ENCODE peak calls at places on chromosomes 12 and 14, in four cellular contexts. C, U, O and R are unnamed samples.

GRCh38 chr14:61568572-61569011 is 126.7 kb upstream of the HIF1A start:
- DNase-seq in O (no peak), U (peak), C (no peak), R (no peak)

GRCh38 chr12:110372056-110372425 is 31.5 kb downstream of the ANAPC7 start:
- DNase-seq in C (no peak), O (no peak), U (no peak), R (no peak)

GRCh38 chr12:98701166-98701565 is 56.1 kb downstream of the APAF1 start:
- DNase-seq in O (no peak), C (no peak), U (no peak), R (no peak)

GRCh38 chr14:99995700-99996356 is 69.4 kb upstream of the EVL start:
- DNase-seq in U (peak), C (peak), O (no peak), R (peak)

GRCh38 chr14:75523771-75524171 is 1.5 kb downstream of the BATF start:
- DNase-seq in C (peak), O (no peak), U (peak), R (peak)

GRCh38 chr14:35341454-35342159 is 49.4 kb downstream of the PSMA6 start:
- DNase-seq in U (no peak), O (peak), C (peak), R (peak)

GRCh38 chr14:69287096-69287991 is 27.4 kb downstream of the GALNT16 start:
- DNase-seq in O (peak), C (no peak), U (no peak), R (peak)

GRCh38 chr12:14188761-14189160 is 176.7 kb upstream of the ATF7IP start:
- DNase-seq in C (no peak), O (no peak), U (no peak), R (no peak)

GRCh38 chr12:90816353-90817089 is 138.5 kb downstream of the CCER1 start:
- DNase-seq in U (no peak), C (no peak), O (peak), R (peak)

GRCh38 chr12:65899289-65899688 is 75.0 kb downstream of the HMGA2 start:
- DNase-seq in O (no peak), C (no peak), U (no peak), R (no peak)

GRCh38 chr14:100030441-100031153 is 34.6 kb upstream of the EVL start:
- DNase-seq in U (no peak), C (peak), O (peak), R (peak)

GRCh38 chr12:1848741-1849140 is 28.4 kb downstream of the LRTM2 start:
- DNase-seq in U (no peak), O (no peak), C (no peak), R (no peak)

GRCh38 chr12:49296034-49296835 is 1.3 kb downstream of the PRPH start:
- DNase-seq in O (no peak), C (no peak), U (peak), R (no peak)

GRCh38 chr12:71682466-71682865 is 3.4 kb upstream of the TMEM19 start:
- DNase-seq in O (no peak), C (no peak), U (no peak), R (no peak)

GRCh38 chr12:68733661-68734071 is 12.3 kb upstream of the SLC35E3 start:
- DNase-seq in O (no peak), C (peak), U (no peak), R (peak)

GRCh38 chr14:75411194-75411552 is 16.6 kb upstream of the JDP2 start:
- DNase-seq in U (no peak), C (no peak), O (no peak), R (no peak)

GRCh38 chr12:57226588-57227314 is 2.8 kb upstream of the SHMT2 start:
- DNase-seq in O (no peak), U (no peak), C (no peak), R (no peak)

GRCh38 chr14:54804720-54805060 is 97.9 kb downstream of the GCH1 start:
- DNase-seq in U (no peak), O (no peak), C (no peak), R (no peak)

GRCh38 chr12:62629971-62630739 is 163.5 kb downstream of the MON2 start:
- DNase-seq in O (no peak), U (no peak), C (no peak), R (no peak)

GRCh38 chr14:72513994-72514659 is 379.8 kb downstream of the DPF3 start:
- DNase-seq in U (peak), O (peak), C (peak), R (peak)

GRCh38 chr14:86946446-86946845 is 1046.5 kb downstream of the GALC start:
- DNase-seq in C (no peak), U (no peak), O (no peak), R (no peak)

GRCh38 chr14:104343690-104344640 is 205.6 kb downstream of the KIF26A start:
- DNase-seq in O (no peak), C (no peak), U (no peak), R (no peak)

GRCh38 chr14:96094211-96094610 is 55.0 kb downstream of the C14orf132 start:
- DNase-seq in C (no peak), O (no peak), U (no peak), R (no peak)

GRCh38 chr12:92028039-92028709 is 117.5 kb downstream of the BTG1 start:
- DNase-seq in O (no peak), C (peak), U (no peak), R (peak)

GRCh38 chr12:108583971-108584370 is 13.9 kb downstream of the TMEM119 start:
- DNase-seq in O (no peak), U (no peak), C (no peak), R (no peak)

GRCh38 chr14:73269729-73270651 is 32.7 kb downstream of the PAPLN start:
- DNase-seq in U (peak), O (no peak), C (peak), R (peak)

GRCh38 chr12:59808317-59808910 is 212.6 kb downstream of the SLC16A7 start:
- DNase-seq in O (peak), U (peak), C (peak), R (peak)

GRCh38 chr12:101935769-101936741 is 58.7 kb downstream of the DRAM1 start:
- DNase-seq in O (peak), U (peak), C (peak), R (peak)

GRCh38 chr14:43175896-43176295 is 1331.2 kb downstream of the FSCB start:
- DNase-seq in O (no peak), U (no peak), C (no peak), R (no peak)

GRCh38 chr12:130465046-130465445 is 127.4 kb downstream of the PIWIL1 start:
- DNase-seq in U (no peak), O (no peak), C (no peak), R (no peak)

GRCh38 chr14:23113346-23114119 is 5.5 kb downstream of the CEBPE start:
- DNase-seq in U (no peak), C (no peak), O (no peak), R (peak)

GRCh38 chr12:98883231-98883630 is 238.1 kb downstream of the APAF1 start:
- DNase-seq in O (no peak), U (no peak), C (no peak), R (no peak)

GRCh38 chr14:33273978-33274377 is 335.3 kb downstream of the NPAS3 start:
- DNase-seq in U (no peak), O (no peak), C (no peak), R (no peak)

GRCh38 chr14:99612065-99612736 is 8.2 kb upstream of the CCDC85C start:
- DNase-seq in C (no peak), O (no peak), U (no peak), R (no peak)

GRCh38 chr12:49888461-49889151 is 15.1 kb downstream of the FAIM2 start:
- DNase-seq in C (no peak), U (no peak), O (no peak), R (no peak)

GRCh38 chr14:90907178-90907577 is 90.9 kb upstream of the TTC7B start:
- DNase-seq in O (no peak), U (no peak), C (no peak), R (no peak)

GRCh38 chr12:117390866-117391265 is 29.4 kb upstream of the NOS1 start:
- DNase-seq in C (no peak), U (no peak), O (no peak), R (no peak)

GRCh38 chr12:6635856-6636521 is at the start of gene LPAR5:
- DNase-seq in O (no peak), U (peak), C (peak), R (peak)

GRCh38 chr14:69587389-69587788 is 12.7 kb upstream of the CCDC177 start:
- DNase-seq in U (no peak), C (no peak), O (no peak), R (no peak)

GRCh38 chr12:10214131-10214876 is 1.6 kb downstream of the GABARAPL1 start:
- DNase-seq in O (no peak), U (no peak), C (peak), R (peak)

GRCh38 chr12:53454710-53455109 is 2.8 kb downstream of the PCBP2 start:
- DNase-seq in C (no peak), U (no peak), O (no peak), R (no peak)
- H3K4me3 ChIP-seq in C (no peak), U (no peak), O (no peak), R (peak)

DNA sequence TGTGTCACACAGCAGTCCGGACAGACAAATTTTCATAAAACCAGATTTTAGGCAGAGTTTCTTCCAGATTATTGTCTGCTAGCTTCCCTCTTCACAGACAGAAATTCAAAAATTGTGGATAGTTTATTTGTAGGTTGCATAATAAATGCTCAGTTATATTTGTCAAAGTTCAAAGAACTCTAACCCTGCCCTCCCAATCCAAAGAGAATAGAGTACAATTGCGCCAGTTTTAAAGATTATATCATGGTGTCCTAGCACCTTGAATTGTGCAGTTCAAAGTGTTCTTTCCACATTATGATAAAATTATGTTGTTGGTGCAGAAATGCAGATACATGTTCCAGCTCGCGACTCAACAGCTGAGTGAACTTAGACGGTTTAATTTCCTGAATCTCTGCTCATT is 263.1 kb downstream of the PRKD1 start:
- DNase-seq in U (no peak), C (no peak), O (no peak), R (no peak)
- H3K4me3 ChIP-seq in U (no peak), C (no peak), O (no peak), R (no peak)

DNA sequence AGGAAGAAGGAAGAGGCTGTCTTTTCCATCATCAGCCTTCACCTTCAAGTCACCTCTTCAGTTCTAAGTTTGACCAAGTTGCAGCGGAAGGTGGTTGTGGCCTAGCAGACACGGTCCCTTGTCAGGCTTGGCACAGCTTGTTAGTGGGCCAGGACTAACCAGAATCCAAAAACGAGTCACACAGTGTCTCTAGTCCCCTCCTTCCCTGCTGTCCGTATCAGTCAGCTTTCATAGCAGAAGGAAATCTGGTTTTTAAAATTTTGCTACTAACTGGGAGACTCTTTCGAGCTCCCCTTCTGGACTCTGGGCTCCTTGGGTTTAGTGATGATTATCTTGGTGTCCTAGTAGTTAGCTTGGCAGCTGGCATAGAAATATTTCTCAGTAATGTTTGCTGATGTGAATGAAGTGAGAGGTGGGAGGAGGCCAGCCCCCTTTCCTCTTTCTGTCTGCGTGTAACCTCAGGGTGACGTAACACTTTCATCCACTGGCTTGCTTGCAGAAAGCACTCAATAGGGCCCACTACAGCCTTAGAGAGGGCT is 3.8 kb downstream of the ETV6 start:
- DNase-seq in U (peak), O (no peak), C (peak), R (peak)
- H3K4me3 ChIP-seq in U (peak), O (peak), C (peak), R (no peak)

DNA sequence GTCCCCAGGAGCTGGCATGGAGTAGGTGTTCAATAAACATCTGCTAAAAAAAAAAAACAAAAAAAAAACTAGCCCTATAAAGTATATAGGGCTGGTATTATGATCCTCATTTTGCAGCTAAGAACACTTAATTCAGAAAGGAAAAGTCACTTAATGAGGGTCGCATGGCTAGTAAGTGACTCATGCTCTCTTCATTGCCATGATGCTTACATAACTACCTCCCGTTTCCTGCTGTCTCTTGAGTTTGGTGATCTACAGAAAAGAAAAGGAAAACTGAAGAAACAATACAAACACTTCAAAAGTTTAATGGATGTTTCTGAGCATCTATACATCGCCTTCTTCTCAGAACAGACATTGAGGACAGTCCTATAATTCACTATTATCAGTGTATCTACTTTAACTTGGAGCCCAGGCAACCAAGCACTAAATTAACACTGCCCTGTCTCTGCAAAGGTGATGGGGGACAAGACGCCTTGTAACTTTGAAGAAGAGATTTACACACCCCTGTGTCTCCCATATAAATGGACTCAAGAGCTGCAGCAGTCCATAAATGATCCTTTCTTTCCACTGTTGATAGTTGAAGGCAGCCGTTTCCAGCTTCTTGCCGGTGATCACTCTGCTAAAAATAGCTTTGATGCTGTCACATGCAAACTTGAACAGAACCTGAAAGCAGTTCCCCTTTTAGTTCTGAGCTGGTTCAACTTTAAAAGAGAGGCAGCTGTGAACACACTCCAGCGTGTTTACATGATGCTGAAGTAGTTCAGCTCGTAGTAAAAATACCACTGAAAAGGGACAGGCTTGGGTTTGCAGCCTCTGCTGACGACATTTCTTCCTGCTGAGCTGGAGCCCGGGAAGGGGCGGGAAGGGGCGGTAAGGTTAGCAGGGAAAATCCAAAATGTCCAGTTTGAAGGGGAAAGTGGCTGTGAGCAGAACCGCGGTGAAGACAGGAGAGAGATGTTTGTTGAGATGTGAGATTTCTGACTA is 113.3 kb downstream of the FOXN3 start:
- DNase-seq in O (peak), U (peak), C (peak), R (peak)
- H3K4me3 ChIP-seq in O (no peak), U (peak), C (peak), R (peak)

GRCh38 chr12:39314547-39314946 is 128.4 kb downstream of the KIF21A start:
- DNase-seq in U (no peak), C (no peak), O (no peak), R (no peak)

DNA sequence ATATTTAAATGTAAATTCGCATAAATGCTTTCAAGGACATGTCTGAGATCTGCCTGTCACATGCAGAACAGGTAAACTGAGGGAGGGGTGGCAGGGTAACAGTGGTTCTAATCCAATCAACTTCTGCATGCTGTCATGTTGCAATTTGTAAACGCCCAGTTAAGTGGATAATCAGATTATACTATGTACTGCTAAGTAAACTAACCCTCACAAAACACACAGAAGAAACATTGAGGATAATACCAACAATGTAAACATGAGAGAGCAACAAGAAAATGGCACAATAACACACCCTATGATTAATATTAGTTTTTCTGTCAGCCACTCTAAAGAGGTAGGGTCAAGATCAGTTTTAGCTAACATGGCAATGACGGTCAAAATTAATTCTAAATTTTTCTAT is 123.7 kb downstream of the KIF21A start:
- DNase-seq in U (no peak), O (no peak), C (no peak), R (no peak)
- H3K4me3 ChIP-seq in U (no peak), O (no peak), C (no peak), R (no peak)

DNA sequence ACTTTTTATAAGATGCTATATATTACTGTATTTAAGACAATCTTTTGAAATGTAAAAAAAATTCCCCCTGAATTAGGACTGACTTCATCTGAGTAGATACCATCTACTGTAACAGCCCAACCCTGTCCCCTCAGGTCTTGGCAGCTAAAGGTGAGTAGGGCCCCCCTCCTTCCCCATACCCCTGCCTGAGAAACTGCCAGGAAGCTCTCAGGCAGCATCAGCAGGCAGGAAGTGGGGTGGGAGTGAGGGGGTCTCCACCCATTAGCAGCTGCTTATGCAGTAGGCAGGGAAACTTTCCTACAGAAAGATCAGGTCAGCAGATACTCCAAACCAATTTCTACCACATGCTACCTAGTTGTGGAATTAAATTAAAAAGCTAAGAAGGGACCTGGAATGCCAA is 62.5 kb downstream of the PAX9 start:
- DNase-seq in U (no peak), C (no peak), O (no peak), R (no peak)
- H3K4me3 ChIP-seq in U (no peak), C (no peak), O (no peak), R (no peak)

DNA sequence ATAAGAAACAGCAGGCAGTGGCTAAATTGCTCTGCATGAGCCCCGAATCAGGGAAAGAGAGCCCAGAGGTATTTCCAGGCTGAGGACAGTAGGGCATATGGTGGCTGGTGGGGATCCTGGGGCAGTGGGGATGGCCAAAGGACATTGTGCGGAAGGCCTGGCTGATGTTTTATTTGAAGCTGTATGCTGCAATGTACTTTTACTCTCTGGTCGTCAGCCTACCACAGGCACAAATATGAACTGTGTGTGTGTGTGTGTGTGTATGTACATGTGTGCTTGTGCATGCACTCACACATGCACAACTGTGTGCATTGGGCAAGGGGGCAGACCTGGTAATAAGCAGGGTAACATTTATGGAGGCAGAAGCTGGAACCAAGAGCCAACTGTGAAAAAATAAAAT is 74.7 kb upstream of the GZMB start:
- DNase-seq in O (no peak), U (no peak), C (no peak), R (no peak)
- H3K4me3 ChIP-seq in O (no peak), U (no peak), C (no peak), R (no peak)

GRCh38 chr14:24253936-24254335 is 9.0 kb downstream of the TGM1 start:
- DNase-seq in O (no peak), C (no peak), U (no peak), R (no peak)

GRCh38 chr14:24254630-24255392 is 8.2 kb downstream of the TGM1 start:
- DNase-seq in O (no peak), C (no peak), U (no peak), R (no peak)

GRCh38 chr14:24251880-24252288 is 9.5 kb upstream of the TINF2 start:
- DNase-seq in U (no peak), C (peak), O (no peak), R (peak)

GRCh38 chr14:24250354-24250753 is 7.9 kb upstream of the TINF2 start:
- DNase-seq in C (no peak), O (no peak), U (no peak), R (no peak)

GRCh38 chr14:24252289-24253124 is 10.1 kb upstream of the TINF2 start:
- DNase-seq in C (no peak), U (no peak), O (no peak), R (no peak)
- H3K4me3 ChIP-seq in C (no peak), U (no peak), O (no peak), R (no peak)